ENCODE peak calls at places on chromosome 9, in six cellular contexts. S is prostate gland, U is SJSA1, W is spleen, G is IMR-90, D is breast epithelium. O is an unnamed sample.

GRCh38 chr9:111833941-111834340 is 39.2 kb upstream of the SHOC1 start:
- DNase-seq in S (no peak), U (no peak), W (no peak), G (peak; percentile 77), D (no peak), O (no peak)

GRCh38 chr9:89684912-89685636 is 80.3 kb downstream of the GADD45G start:
- DNase-seq in S (no peak), U (no peak), W (no peak), G (no peak), D (no peak), O (no peak)

GRCh38 chr9:15147471-15147870 is 159.5 kb downstream of the TTC39B start:
- DNase-seq in S (no peak), U (no peak), W (no peak), G (no peak), D (no peak), O (no peak)

GRCh38 chr9:5951686-5952211 is 61.1 kb downstream of the MLANA start:
- DNase-seq in S (no peak), U (no peak), W (no peak), G (peak; percentile 83), D (no peak), O (no peak)

GRCh38 chr9:80874276-80874675 is 815.1 kb downstream of the TLE1 start:
- DNase-seq in S (no peak), U (peak; percentile 87), W (no peak), G (peak; percentile 89), D (no peak), O (no peak)

GRCh38 chr9:131298341-131298740 is 8.8 kb downstream of the PLPP7 start:
- DNase-seq in S (no peak), U (no peak), W (no peak), G (no peak), D (no peak), O (no peak)

GRCh38 chr9:100759166-100759565 is 181.3 kb downstream of the CAVIN4 start:
- DNase-seq in S (no peak), U (no peak), W (no peak), G (no peak), D (no peak), O (no peak)

GRCh38 chr9:6029581-6029980 is 14.2 kb upstream of the RANBP6 start:
- DNase-seq in S (no peak), U (no peak), W (no peak), G (no peak), D (no peak), O (no peak)

GRCh38 chr9:109471994-109472393 is 26.1 kb downstream of the PTPN3 start:
- DNase-seq in S (no peak), U (no peak), W (no peak), G (no peak), D (no peak), O (no peak)

GRCh38 chr9:16125637-16126036 is 572.8 kb downstream of the CCDC171 start:
- DNase-seq in S (no peak), U (no peak), W (no peak), G (peak; percentile 62), D (no peak), O (no peak)

GRCh38 chr9:96080364-96080763 is 204.9 kb downstream of the ERCC6L2 start:
- DNase-seq in S (peak; percentile 93), U (peak; percentile 44), W (no peak), G (no peak), D (peak; percentile 58), O (no peak)

GRCh38 chr9:131126059-131126426 is 657 bp downstream of the NUP214 start:
- DNase-seq in S (no peak), U (no peak), W (no peak), G (no peak), D (no peak), O (no peak)

GRCh38 chr9:136316271-136316751 is 11.0 kb upstream of the GPSM1 start:
- DNase-seq in S (no peak), U (no peak), W (no peak), G (no peak), D (no peak), O (no peak)

GRCh38 chr9:117134826-117135411 is 279.9 kb downstream of the ASTN2 start:
- DNase-seq in S (no peak), U (no peak), W (no peak), G (no peak), D (no peak), O (no peak)

GRCh38 chr9:105360344-105360743 is 87.5 kb upstream of the FSD1L start:
- DNase-seq in S (no peak), U (no peak), W (no peak), G (no peak), D (no peak), O (no peak)

GRCh38 chr9:129990269-129991005 is 52.6 kb downstream of the FNBP1 start:
- DNase-seq in S (no peak), U (peak; percentile 41), W (no peak), G (no peak), D (no peak), O (no peak)

GRCh38 chr9:105283795-105284194 is 39.3 kb downstream of the SLC44A1 start:
- DNase-seq in S (no peak), U (no peak), W (no peak), G (no peak), D (no peak), O (no peak)

GRCh38 chr9:77606526-77606925 is 41.6 kb downstream of the GNA14 start:
- DNase-seq in S (no peak), U (no peak), W (no peak), G (no peak), D (no peak), O (no peak)

GRCh38 chr9:109745335-109746283 is 34.4 kb upstream of the PALM2AKAP2 start:
- DNase-seq in S (peak; percentile 81), U (peak; percentile 54), W (no peak), G (peak; percentile 75), D (peak; percentile 60), O (peak; percentile 67)

GRCh38 chr9:127506117-127506813 is 55.0 kb downstream of the LRSAM1 start:
- DNase-seq in S (no peak), U (no peak), W (no peak), G (no peak), D (no peak), O (no peak)

DNA sequence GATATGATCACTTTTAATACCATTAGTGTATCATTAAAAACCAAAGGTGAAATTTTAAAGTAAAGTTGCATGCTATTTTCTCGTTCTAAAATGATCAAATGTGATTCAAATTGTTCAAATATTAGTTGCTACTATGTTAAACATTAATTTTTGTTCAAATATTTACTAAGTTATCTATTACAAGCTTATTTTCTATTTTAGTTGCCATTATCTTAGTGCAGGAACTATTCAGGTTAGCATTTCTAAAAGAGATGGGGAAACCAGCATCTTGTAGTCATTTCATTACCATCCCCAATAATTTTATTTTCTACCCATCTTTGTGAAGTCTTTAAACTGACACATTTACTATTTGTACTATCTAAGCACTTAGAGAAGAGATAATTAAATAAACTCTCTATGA is 166.0 kb downstream of the RFX3 start:
- DNase-seq in S (no peak), U (no peak), W (no peak), G (no peak), D (no peak), O (no peak)
- H3K4me1 ChIP-seq in S (no peaks in the 10 kb centered on the region), U (no peaks in the 10 kb centered on the region), W (peaks cover 33% of the 10 kb centered on the region), G (no peaks in the 10 kb centered on the region), D (no peaks in the 10 kb centered on the region), O (no peaks in the 10 kb centered on the region)

DNA sequence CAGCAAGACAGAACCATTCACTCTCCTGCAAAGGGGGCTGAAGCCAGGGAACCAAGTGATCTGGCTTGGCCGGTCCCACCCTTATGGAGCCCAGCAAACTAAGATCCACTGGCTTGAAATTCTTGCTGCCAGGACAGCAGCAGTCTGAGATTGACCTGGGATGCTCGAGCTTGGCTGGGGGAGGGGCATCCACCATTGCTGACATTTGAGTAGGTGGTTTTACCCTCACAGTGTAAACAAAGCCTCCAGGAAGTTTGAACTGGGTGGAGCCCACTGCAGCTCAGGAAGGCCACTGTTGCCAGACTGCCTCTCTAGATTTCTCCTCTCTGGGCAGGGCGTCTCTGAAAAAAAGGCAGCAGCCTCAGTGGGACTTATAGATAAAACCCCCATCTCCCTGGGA is 60.5 kb downstream of the TNFSF8 start:
- DNase-seq in S (no peak), U (no peak), W (peak; percentile 78), G (no peak), D (no peak), O (peak; percentile 52)
- H3K4me1 ChIP-seq in S (no peaks in the 10 kb centered on the region), U (no peaks in the 10 kb centered on the region), W (peaks cover 15% of the 10 kb centered on the region), G (peaks cover 3% of the 10 kb centered on the region), D (no peaks in the 10 kb centered on the region), O (peaks cover 5% of the 10 kb centered on the region)

GRCh38 chr9:91532325-91532724 is 108.7 kb upstream of the NFIL3 start:
- DNase-seq in S (no peak), U (no peak), W (no peak), G (peak; percentile 27), D (no peak), O (no peak)

GRCh38 chr9:91534374-91534773 is 110.7 kb upstream of the NFIL3 start:
- DNase-seq in S (no peak), U (no peak), W (no peak), G (peak; percentile 72), D (no peak), O (no peak)

GRCh38 chr9:91536211-91536691 is 112.6 kb upstream of the NFIL3 start:
- DNase-seq in S (peak; percentile 12), U (peak; percentile 75), W (no peak), G (peak; percentile 90), D (no peak), O (no peak)

GRCh38 chr9:91530829-91531228 is 107.2 kb upstream of the NFIL3 start:
- DNase-seq in S (no peak), U (peak; percentile 54), W (no peak), G (peak; percentile 43), D (no peak), O (no peak)

GRCh38 chr9:91533382-91533781 is 109.8 kb upstream of the NFIL3 start:
- DNase-seq in S (no peak), U (no peak), W (no peak), G (no peak), D (no peak), O (no peak)
- H3K4me1 ChIP-seq in S (no peaks in the 10 kb centered on the region), U (peaks cover 26% of the 10 kb centered on the region), W (no peaks in the 10 kb centered on the region), G (peaks cover 17% of the 10 kb centered on the region), D (no peaks in the 10 kb centered on the region), O (no peaks in the 10 kb centered on the region)

DNA sequence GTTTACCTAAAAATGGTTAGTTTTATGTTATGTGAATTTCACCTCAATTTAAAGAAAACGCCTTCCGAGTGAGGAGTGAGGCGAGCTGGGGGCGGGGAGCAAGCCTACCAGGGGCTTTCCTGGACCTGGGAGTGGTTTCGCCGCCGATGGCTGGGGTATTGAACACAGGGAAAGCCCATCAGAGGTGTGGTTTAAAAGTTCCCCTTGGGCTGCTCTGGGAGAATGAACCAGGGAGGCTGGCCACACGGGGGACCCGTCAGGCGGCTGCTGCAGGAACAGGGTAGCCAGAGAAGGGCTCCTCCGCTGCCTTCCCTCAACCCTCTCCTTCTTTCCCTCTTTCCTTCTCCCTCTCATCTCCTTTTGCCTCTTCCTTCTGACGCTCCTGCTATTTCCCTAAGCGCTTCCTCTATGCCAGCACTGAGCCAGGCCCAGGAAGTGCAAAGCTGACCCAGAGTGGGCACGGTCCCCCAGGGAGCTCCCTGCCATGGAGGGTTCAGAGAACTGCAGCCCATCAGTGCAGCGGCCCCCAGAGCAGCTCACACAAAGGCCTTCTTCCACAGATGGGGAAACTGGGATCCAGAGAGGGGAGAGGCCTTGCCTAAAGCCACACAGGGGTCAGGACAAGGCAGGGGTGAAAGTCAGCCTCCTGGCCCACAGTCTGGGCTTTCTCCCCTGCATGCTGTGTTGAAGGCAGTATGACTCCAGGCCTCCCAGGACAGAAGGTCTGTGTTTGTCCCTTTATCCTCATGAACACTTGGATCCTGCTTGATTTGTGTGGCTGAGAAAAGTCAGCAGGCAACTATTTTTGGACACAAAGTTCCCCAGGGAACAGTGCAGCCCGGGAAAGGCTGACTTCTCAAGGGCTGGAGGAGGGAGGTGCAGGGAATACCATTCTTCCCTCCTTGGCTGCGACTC is 4.6 kb downstream of the AKNA start:
- DNase-seq in S (no peak), U (peak; percentile 9), W (peak; percentile 90), G (peak; percentile 50), D (no peak), O (no peak)
- H3K4me1 ChIP-seq in S (peaks cover 10% of the 10 kb centered on the region), U (peaks cover 42% of the 10 kb centered on the region), W (peaks cover 98% of the 10 kb centered on the region), G (peaks cover 31% of the 10 kb centered on the region), D (peaks cover 4% of the 10 kb centered on the region), O (peaks cover 79% of the 10 kb centered on the region)